ENCODE peak calls at places on chromosome 17, in seven cellular contexts. One of them, this sample, is unnamed.
A peak's percentile ranks its signal among the peaks of the same experiment; 100 is the strongest.

GRCh38 chr17:49783051-49783715 is 5.3 kb upstream of the KAT7 start:
- DNase-seq in NB4: no peak
- DNase-seq in iPS-NIHi11: no peak
- DNase-seq in NCI-H1930: no peak
- DNase-seq in endothelial cell: no peak
- DNase-seq in Daoy: no peak
- DNase-seq in NAMALWA: no peak
- DNase-seq in this sample: no peak

GRCh38 chr17:48711128-48711527 is 11.2 kb downstream of the PRAC1 start:
- DNase-seq in NCI-H1930: no peak
- DNase-seq in NAMALWA: no peak
- DNase-seq in NB4: no peak
- DNase-seq in endothelial cell: no peak
- DNase-seq in Daoy: no peak
- DNase-seq in iPS-NIHi11: peak; percentile 6
- DNase-seq in this sample: no peak

GRCh38 chr17:46764709-46765401 is 53.6 kb downstream of the WNT3 start:
- DNase-seq in NAMALWA: no peak
- DNase-seq in Daoy: peak; percentile 93
- DNase-seq in NB4: peak; percentile 71
- DNase-seq in endothelial cell: no peak
- DNase-seq in iPS-NIHi11: no peak
- DNase-seq in NCI-H1930: no peak
- DNase-seq in this sample: no peak

GRCh38 chr17:19013806-19014627 is 9.5 kb upstream of the FAM83G start:
- DNase-seq in NAMALWA: no peak
- DNase-seq in NCI-H1930: no peak
- DNase-seq in iPS-NIHi11: no peak
- DNase-seq in endothelial cell: no peak
- DNase-seq in NB4: no peak
- DNase-seq in Daoy: no peak
- DNase-seq in this sample: no peak

GRCh38 chr17:2982854-2983636 is 80.4 kb downstream of the OR1D5 start:
- DNase-seq in NCI-H1930: no peak
- DNase-seq in endothelial cell: no peak
- DNase-seq in NAMALWA: no peak
- DNase-seq in Daoy: peak; percentile 89
- DNase-seq in iPS-NIHi11: no peak
- DNase-seq in NB4: peak; percentile 92
- DNase-seq in this sample: no peak

GRCh38 chr17:9299695-9300094 is 275.9 kb downstream of the STX8 start:
- DNase-seq in Daoy: no peak
- DNase-seq in iPS-NIHi11: no peak
- DNase-seq in endothelial cell: no peak
- DNase-seq in NCI-H1930: no peak
- DNase-seq in NB4: no peak
- DNase-seq in NAMALWA: no peak
- DNase-seq in this sample: no peak

GRCh38 chr17:66431080-66431795 is 128.8 kb downstream of the PRKCA start:
- DNase-seq in NAMALWA: no peak
- DNase-seq in Daoy: no peak
- DNase-seq in iPS-NIHi11: no peak
- DNase-seq in NCI-H1930: no peak
- DNase-seq in NB4: peak; percentile 35
- DNase-seq in endothelial cell: no peak
- DNase-seq in this sample: no peak

GRCh38 chr17:64262422-64263260 is at the start of gene TEX2:
- DNase-seq in Daoy: peak; percentile 46
- DNase-seq in NAMALWA: peak; percentile 71
- DNase-seq in NB4: peak; percentile 61
- DNase-seq in endothelial cell: peak; percentile 37
- DNase-seq in NCI-H1930: no peak
- DNase-seq in iPS-NIHi11: peak; percentile 22
- DNase-seq in this sample: peak; percentile 52

GRCh38 chr17:28402224-28402630 is 3.8 kb downstream of the SLC46A1 start:
- DNase-seq in Daoy: no peak
- DNase-seq in iPS-NIHi11: peak; percentile 29
- DNase-seq in NCI-H1930: no peak
- DNase-seq in NAMALWA: no peak
- DNase-seq in NB4: no peak
- DNase-seq in endothelial cell: no peak
- DNase-seq in this sample: no peak

GRCh38 chr17:81996757-81997441 is 19.5 kb downstream of the ASPSCR1 start:
- DNase-seq in NCI-H1930: no peak
- DNase-seq in iPS-NIHi11: no peak
- DNase-seq in Daoy: no peak
- DNase-seq in endothelial cell: no peak
- DNase-seq in NB4: no peak
- DNase-seq in NAMALWA: no peak
- DNase-seq in this sample: no peak

GRCh38 chr17:39753514-39754160 is 15.9 kb downstream of the GRB7 start:
- DNase-seq in iPS-NIHi11: peak; percentile 82
- DNase-seq in NB4: peak; percentile 93
- DNase-seq in endothelial cell: peak; percentile 49
- DNase-seq in NAMALWA: peak; percentile 80
- DNase-seq in NCI-H1930: peak; percentile 65
- DNase-seq in Daoy: peak; percentile 44
- DNase-seq in this sample: peak; percentile 73

GRCh38 chr17:28466521-28467048 is 6.9 kb upstream of the SLC13A2 start:
- DNase-seq in Daoy: peak; percentile 40
- DNase-seq in iPS-NIHi11: no peak
- DNase-seq in NB4: no peak
- DNase-seq in NCI-H1930: no peak
- DNase-seq in NAMALWA: no peak
- DNase-seq in endothelial cell: no peak
- DNase-seq in this sample: no peak

GRCh38 chr17:80931421-80932265 is 60.0 kb upstream of the CHMP6 start:
- DNase-seq in iPS-NIHi11: peak; percentile 87
- DNase-seq in NAMALWA: no peak
- DNase-seq in endothelial cell: no peak
- DNase-seq in Daoy: peak; percentile 91
- DNase-seq in NB4: no peak
- DNase-seq in NCI-H1930: no peak
- DNase-seq in this sample: no peak

GRCh38 chr17:77475012-77475976 is 334.5 kb downstream of the SEC14L1 start:
- DNase-seq in iPS-NIHi11: no peak
- DNase-seq in NB4: peak; percentile 88
- DNase-seq in Daoy: peak; percentile 96
- DNase-seq in endothelial cell: no peak
- DNase-seq in NAMALWA: no peak
- DNase-seq in NCI-H1930: no peak
- DNase-seq in this sample: no peak

GRCh38 chr17:72465191-72466024 is 344.6 kb downstream of the SOX9 start:
- DNase-seq in NB4: peak; percentile 49
- DNase-seq in NAMALWA: peak; percentile 8
- DNase-seq in endothelial cell: no peak
- DNase-seq in NCI-H1930: no peak
- DNase-seq in Daoy: peak; percentile 96
- DNase-seq in iPS-NIHi11: peak; percentile 55
- DNase-seq in this sample: no peak

GRCh38 chr17:3896108-3897099 is 3.6 kb upstream of the CAMKK1 start:
- DNase-seq in iPS-NIHi11: no peak
- DNase-seq in NCI-H1930: no peak
- DNase-seq in NB4: no peak
- DNase-seq in Daoy: no peak
- DNase-seq in NAMALWA: no peak
- DNase-seq in endothelial cell: no peak
- DNase-seq in this sample: no peak

GRCh38 chr17:46929413-46929812 is 6.5 kb downstream of the GOSR2 start:
- DNase-seq in endothelial cell: no peak
- DNase-seq in iPS-NIHi11: no peak
- DNase-seq in NCI-H1930: no peak
- DNase-seq in Daoy: peak; percentile 82
- DNase-seq in NB4: no peak
- DNase-seq in NAMALWA: no peak
- DNase-seq in this sample: no peak

GRCh38 chr17:64773836-64774761 is 112.0 kb upstream of the SMURF2 start:
- DNase-seq in Daoy: peak; percentile 77
- DNase-seq in endothelial cell: peak; percentile 43
- DNase-seq in iPS-NIHi11: peak; percentile 81
- DNase-seq in NCI-H1930: peak; percentile 2
- DNase-seq in NB4: peak; percentile 59
- DNase-seq in NAMALWA: peak; percentile 58
- DNase-seq in this sample: no peak